ENCODE peak calls at places on chromosomes 1 and 21, in four cellular contexts. O is osteocyte, A is A549, J is HFF-Myc. G is an unnamed sample.

GRCh38 chr1:206511362-206512064 is 4.2 kb downstream of the RASSF5 start:
- DNase-seq in O (no peak), A (no peak), J (no peak), G (no peak)

GRCh38 chr1:10960954-10961833 is 51.3 kb upstream of the TARDBP start:
- DNase-seq in O (peak), A (peak), J (no peak), G (no peak)

GRCh38 chr1:63537940-63538339 is 14.6 kb downstream of the EFCAB7 start:
- DNase-seq in O (no peak), A (no peak), J (no peak), G (no peak)

GRCh38 chr1:224080082-224080774 is 33.7 kb upstream of the FBXO28 start:
- DNase-seq in O (no peak), A (no peak), J (no peak), G (no peak)

GRCh38 chr21:45385549-45386050 is 19.4 kb upstream of the COL18A1 start:
- DNase-seq in O (no peak), A (no peak), J (no peak), G (no peak)

GRCh38 chr1:6918908-6919511 is 133.8 kb downstream of the CAMTA1 start:
- DNase-seq in O (no peak), A (no peak), J (no peak), G (no peak)

GRCh38 chr1:25526753-25527152 is 16.7 kb upstream of the LDLRAP1 start:
- DNase-seq in O (no peak), A (no peak), J (no peak), G (no peak)

GRCh38 chr1:20266141-20266540 is 24.5 kb upstream of the VWA5B1 start:
- DNase-seq in O (no peak), A (no peak), J (no peak), G (no peak)

GRCh38 chr1:154753426-154753825 is 116.7 kb downstream of the KCNN3 start:
- DNase-seq in O (no peak), A (no peak), J (no peak), G (no peak)